ENCODE peak calls at places on chromosomes 2 and 18, in nine cellular contexts. L, W, D, Q, H, R, G, U and A are unnamed samples.

GRCh38 chr2:118089015-118089800 is 937 bp downstream of the INSIG2 start:
- DNase-seq in L (peak), W (peak), D (peak), Q (peak), H (no peak), R (peak), G (peak), U (no peak), A (no peak)

GRCh38 chr2:156708051-156708450 is 271.9 kb downstream of the GPD2 start:
- DNase-seq in L (no peak), W (no peak), D (peak), Q (no peak), H (no peak), R (no peak), G (no peak), U (no peak), A (no peak)

GRCh38 chr2:241931084-241931975 is 61.8 kb downstream of the RTP5 start:
- DNase-seq in L (no peak), W (no peak), D (no peak), Q (no peak), H (no peak), R (no peak), G (no peak), U (no peak), A (no peak)

GRCh38 chr2:137826373-137827372 is 137.6 kb upstream of the HNMT start:
- DNase-seq in L (no peak), W (no peak), D (no peak), Q (no peak), H (no peak), R (no peak), G (no peak), U (no peak), A (no peak)

GRCh38 chr2:128519517-128520215 is 201.0 kb upstream of the HS6ST1 start:
- DNase-seq in L (no peak), W (no peak), D (no peak), Q (no peak), H (no peak), R (no peak), G (no peak), U (no peak), A (no peak)

GRCh38 chr2:187198136-187198535 is 249.9 kb downstream of the CALCRL start:
- DNase-seq in L (no peak), W (no peak), D (no peak), Q (no peak), H (no peak), R (no peak), G (no peak), U (no peak), A (no peak)

GRCh38 chr2:33522571-33522970 is 46.1 kb downstream of the RASGRP3 start:
- DNase-seq in L (no peak), W (peak), D (peak), Q (no peak), H (no peak), R (no peak), G (no peak), U (no peak), A (no peak)

GRCh38 chr2:31429759-31430438 is 15.4 kb upstream of the XDH start:
- DNase-seq in L (no peak), W (no peak), D (peak), Q (no peak), H (no peak), R (peak), G (no peak), U (no peak), A (no peak)

GRCh38 chr2:226977775-226978190 is 141.9 kb downstream of the RHBDD1 start:
- DNase-seq in L (no peak), W (peak), D (peak), Q (peak), H (no peak), R (peak), G (no peak), U (no peak), A (no peak)

GRCh38 chr2:70941701-70942100 is 6.0 kb downstream of the ATP6V1B1 start:
- DNase-seq in L (no peak), W (no peak), D (no peak), Q (no peak), H (no peak), R (no peak), G (no peak), U (no peak), A (no peak)

GRCh38 chr2:26702025-26702424 is 9.5 kb downstream of the KCNK3 start:
- DNase-seq in L (no peak), W (no peak), D (no peak), Q (no peak), H (no peak), R (peak), G (no peak), U (no peak), A (no peak)

GRCh38 chr2:20617081-20617575 is 33.8 kb downstream of the HS1BP3 start:
- DNase-seq in L (no peak), W (no peak), D (no peak), Q (peak), H (no peak), R (no peak), G (peak), U (no peak), A (no peak)

GRCh38 chr18:73235491-73235890 is 367.7 kb upstream of the NETO1 start:
- DNase-seq in L (peak), W (peak), D (peak), Q (peak), H (no peak), R (peak), G (no peak), U (peak), A (no peak)

GRCh38 chr2:95074663-95075439 is 46.8 kb downstream of the MRPS5 start:
- DNase-seq in L (no peak), W (no peak), D (no peak), Q (no peak), H (peak), R (no peak), G (no peak), U (no peak), A (no peak)

GRCh38 chr2:17813742-17814458 is 2.4 kb upstream of the MSGN1 start:
- DNase-seq in L (no peak), W (peak), D (peak), Q (peak), H (no peak), R (no peak), G (no peak), U (no peak), A (no peak)

GRCh38 chr2:38615237-38615636 is 12.5 kb upstream of the HNRNPLL start:
- DNase-seq in L (no peak), W (peak), D (peak), Q (peak), H (no peak), R (no peak), G (no peak), U (no peak), A (no peak)

GRCh38 chr2:149920389-149920788 is 332.8 kb upstream of the MMADHC start:
- DNase-seq in L (no peak), W (no peak), D (no peak), Q (no peak), H (no peak), R (no peak), G (no peak), U (no peak), A (no peak)

GRCh38 chr2:191051825-191052778 is 38.1 kb upstream of the STAT1 start:
- DNase-seq in L (no peak), W (peak), D (peak), Q (peak), H (no peak), R (peak), G (no peak), U (no peak), A (no peak)

GRCh38 chr18:29198834-29199233 is 1021.9 kb upstream of the CDH2 start:
- DNase-seq in L (no peak), W (no peak), D (no peak), Q (no peak), H (no peak), R (no peak), G (no peak), U (no peak), A (no peak)

GRCh38 chr2:36387258-36387916 is 31.8 kb downstream of the CRIM1 start:
- DNase-seq in L (no peak), W (no peak), D (no peak), Q (peak), H (no peak), R (no peak), G (no peak), U (no peak), A (no peak)

GRCh38 chr2:3267869-3268704 is 109.5 kb downstream of the EIPR1 start:
- DNase-seq in L (no peak), W (no peak), D (no peak), Q (no peak), H (no peak), R (no peak), G (no peak), U (no peak), A (no peak)
- TF ChIP-seq CTCF in L (no peak), W (no peak), D (no peak), Q (no peak), H (no peak), R (no peak), G (no peak), U (no peak), A (no peak)

DNA sequence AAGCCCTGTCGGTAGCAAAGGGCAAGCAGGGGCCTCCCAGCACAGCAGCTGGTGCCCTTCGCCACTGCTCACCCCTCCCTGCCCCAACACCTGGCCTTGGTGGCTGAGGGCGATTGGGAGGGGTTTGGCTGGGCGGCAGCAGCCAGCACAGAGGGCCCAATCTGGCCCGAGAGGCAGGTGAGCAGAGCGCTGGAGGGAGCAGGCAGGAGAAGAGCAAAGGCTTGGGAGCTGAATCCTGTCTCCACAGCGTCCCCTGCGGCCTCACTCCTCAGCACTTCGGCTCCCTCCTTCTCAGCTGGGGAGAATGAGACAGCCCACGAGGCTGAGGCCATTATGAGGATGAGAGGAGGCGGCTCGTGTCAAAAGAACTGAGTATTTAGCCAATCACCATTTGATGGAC is 74.9 kb upstream of the TAF1B start:
- DNase-seq in L (no peak), W (no peak), D (no peak), Q (peak), H (no peak), R (no peak), G (no peak), U (peak), A (no peak)
- TF ChIP-seq CTCF in L (no peak), W (no peak), D (no peak), Q (peak), H (no peak), R (no peak), G (no peak), U (no peak), A (peak)

GRCh38 chr2:107437807-107438206 is 388.9 kb upstream of the RGPD4 start:
- DNase-seq in L (no peak), W (no peak), D (no peak), Q (no peak), H (no peak), R (no peak), G (no peak), U (no peak), A (no peak)
- TF ChIP-seq CTCF in L (no peak), W (no peak), D (no peak), Q (no peak), H (no peak), R (no peak), G (no peak), U (no peak), A (no peak)

GRCh38 chr2:201071305-201072200 is at the start of the genes HYCC2 and NDUFB3:
- DNase-seq in L (peak), W (peak), D (peak), Q (peak), H (peak), R (peak), G (peak), U (peak), A (peak)

GRCh38 chr2:201074996-201075395 is 3.2 kb downstream of the NDUFB3 start:
- DNase-seq in L (no peak), W (no peak), D (no peak), Q (no peak), H (no peak), R (no peak), G (no peak), U (no peak), A (no peak)

GRCh38 chr2:201070966-201071304 is 536 bp downstream of the HYCC2 start:
- DNase-seq in L (peak), W (peak), D (peak), Q (no peak), H (no peak), R (no peak), G (no peak), U (no peak), A (no peak)

GRCh38 chr2:201072201-201072530 is 365 bp downstream of the NDUFB3 start:
- DNase-seq in L (no peak), W (no peak), D (no peak), Q (no peak), H (no peak), R (no peak), G (no peak), U (no peak), A (no peak)

GRCh38 chr2:201073071-201073470 is 1.3 kb downstream of the NDUFB3 start:
- DNase-seq in L (no peak), W (no peak), D (no peak), Q (no peak), H (no peak), R (no peak), G (no peak), U (no peak), A (no peak)
- TF ChIP-seq CTCF in L (no peak), W (no peak), D (no peak), Q (no peak), H (no peak), R (no peak), G (no peak), U (no peak), A (no peak)